ENCODE peak calls at places on chromosome 22, in seven cellular contexts. One of them, this sample, is unnamed.

GRCh38 chr22:19730662-19731360 is 7.5 kb downstream of the GP1BB start:
- DNase-seq in GF-D8: peak
- DNase-seq in NCI-H2081: peak
- DNase-seq in AG09309: peak
- DNase-seq in AG10803: peak
- DNase-seq in NCI-H1092: peak
- DNase-seq in activated naive CD8-positive, alpha-beta T cell treated with anti-CD3 and anti-CD28 coated beads, Interleukin-2, amount 50 U/mL, for 16 hours: peak
- DNase-seq in this sample: peak

GRCh38 chr22:23053051-23053707 is 17.1 kb upstream of the GNAZ start:
- DNase-seq in GF-D8: no peak
- DNase-seq in NCI-H2081: no peak
- DNase-seq in AG09309: no peak
- DNase-seq in AG10803: no peak
- DNase-seq in NCI-H1092: no peak
- DNase-seq in activated naive CD8-positive, alpha-beta T cell treated with anti-CD3 and anti-CD28 coated beads, Interleukin-2, amount 50 U/mL, for 16 hours: no peak
- DNase-seq in this sample: peak

GRCh38 chr22:20951932-20952380 is 15.1 kb upstream of the AIFM3 start:
- DNase-seq in GF-D8: no peak
- DNase-seq in NCI-H2081: no peak
- DNase-seq in AG09309: no peak
- DNase-seq in AG10803: no peak
- DNase-seq in NCI-H1092: no peak
- DNase-seq in activated naive CD8-positive, alpha-beta T cell treated with anti-CD3 and anti-CD28 coated beads, Interleukin-2, amount 50 U/mL, for 16 hours: no peak
- DNase-seq in this sample: no peak

GRCh38 chr22:43592470-43592869 is 180.7 kb downstream of the MPPED1 start:
- DNase-seq in GF-D8: no peak
- DNase-seq in NCI-H2081: peak
- DNase-seq in AG09309: no peak
- DNase-seq in AG10803: no peak
- DNase-seq in NCI-H1092: no peak
- DNase-seq in activated naive CD8-positive, alpha-beta T cell treated with anti-CD3 and anti-CD28 coated beads, Interleukin-2, amount 50 U/mL, for 16 hours: no peak
- DNase-seq in this sample: peak

GRCh38 chr22:50460942-50461341 is 13.9 kb downstream of the SBF1 start:
- DNase-seq in GF-D8: no peak
- DNase-seq in NCI-H2081: no peak
- DNase-seq in AG09309: no peak
- DNase-seq in AG10803: no peak
- DNase-seq in NCI-H1092: no peak
- DNase-seq in activated naive CD8-positive, alpha-beta T cell treated with anti-CD3 and anti-CD28 coated beads, Interleukin-2, amount 50 U/mL, for 16 hours: no peak
- DNase-seq in this sample: no peak

GRCh38 chr22:46297151-46297819 is 615 bp downstream of the GTSE1 start:
- DNase-seq in GF-D8: no peak
- DNase-seq in NCI-H2081: no peak
- DNase-seq in AG09309: no peak
- DNase-seq in AG10803: peak
- DNase-seq in NCI-H1092: no peak
- DNase-seq in activated naive CD8-positive, alpha-beta T cell treated with anti-CD3 and anti-CD28 coated beads, Interleukin-2, amount 50 U/mL, for 16 hours: no peak
- DNase-seq in this sample: peak

GRCh38 chr22:48489551-48490512 is 1337.8 kb downstream of the BRD1 start:
- DNase-seq in GF-D8: no peak
- DNase-seq in NCI-H2081: no peak
- DNase-seq in AG09309: no peak
- DNase-seq in AG10803: peak
- DNase-seq in NCI-H1092: no peak
- DNase-seq in activated naive CD8-positive, alpha-beta T cell treated with anti-CD3 and anti-CD28 coated beads, Interleukin-2, amount 50 U/mL, for 16 hours: no peak
- DNase-seq in this sample: peak

GRCh38 chr22:40890881-40891280 is 29.0 kb upstream of the DNAJB7 start:
- DNase-seq in GF-D8: no peak
- DNase-seq in NCI-H2081: no peak
- DNase-seq in AG09309: peak
- DNase-seq in AG10803: peak
- DNase-seq in NCI-H1092: no peak
- DNase-seq in activated naive CD8-positive, alpha-beta T cell treated with anti-CD3 and anti-CD28 coated beads, Interleukin-2, amount 50 U/mL, for 16 hours: no peak
- DNase-seq in this sample: no peak

GRCh38 chr22:38638734-38639133 is 17.5 kb downstream of the FAM227A start:
- DNase-seq in GF-D8: no peak
- DNase-seq in NCI-H2081: no peak
- DNase-seq in AG09309: no peak
- DNase-seq in AG10803: no peak
- DNase-seq in NCI-H1092: no peak
- DNase-seq in activated naive CD8-positive, alpha-beta T cell treated with anti-CD3 and anti-CD28 coated beads, Interleukin-2, amount 50 U/mL, for 16 hours: no peak
- DNase-seq in this sample: no peak

GRCh38 chr22:39426380-39427043 is 26.9 kb downstream of the TAB1 start:
- DNase-seq in GF-D8: no peak
- DNase-seq in NCI-H2081: no peak
- DNase-seq in AG09309: no peak
- DNase-seq in AG10803: no peak
- DNase-seq in NCI-H1092: no peak
- DNase-seq in activated naive CD8-positive, alpha-beta T cell treated with anti-CD3 and anti-CD28 coated beads, Interleukin-2, amount 50 U/mL, for 16 hours: no peak
- DNase-seq in this sample: no peak

GRCh38 chr22:17787159-17788022 is 13.1 kb upstream of the BID start:
- DNase-seq in GF-D8: peak
- DNase-seq in NCI-H2081: no peak
- DNase-seq in AG09309: no peak
- DNase-seq in AG10803: no peak
- DNase-seq in NCI-H1092: no peak
- DNase-seq in activated naive CD8-positive, alpha-beta T cell treated with anti-CD3 and anti-CD28 coated beads, Interleukin-2, amount 50 U/mL, for 16 hours: no peak
- DNase-seq in this sample: no peak

GRCh38 chr22:43151251-43152000 is at the start of gene TSPO:
- DNase-seq in GF-D8: peak
- DNase-seq in NCI-H2081: peak
- DNase-seq in AG09309: no peak
- DNase-seq in AG10803: peak
- DNase-seq in NCI-H1092: no peak
- DNase-seq in activated naive CD8-positive, alpha-beta T cell treated with anti-CD3 and anti-CD28 coated beads, Interleukin-2, amount 50 U/mL, for 16 hours: no peak
- DNase-seq in this sample: peak

GRCh38 chr22:36083056-36083455 is 54.4 kb upstream of the RBFOX2 start:
- DNase-seq in GF-D8: no peak
- DNase-seq in NCI-H2081: no peak
- DNase-seq in AG09309: no peak
- DNase-seq in AG10803: no peak
- DNase-seq in NCI-H1092: no peak
- DNase-seq in activated naive CD8-positive, alpha-beta T cell treated with anti-CD3 and anti-CD28 coated beads, Interleukin-2, amount 50 U/mL, for 16 hours: no peak
- DNase-seq in this sample: no peak

This sample was measured in islet precursor cell.